ENCODE peak calls at places on chromosomes 7 and 10, in six cellular contexts. G is right cardiac atrium; I is lower lobe of right lung; B is MV-4-11; V is activated CD4-positive, alpha-beta T cell treated with anti-CD3 and anti-CD28 coated beads, Interleukin-2, amount 50 U/mL, for 48 hours; F is aorta. Z is an unnamed sample.

GRCh38 chr7:12701433-12701832 is 14.0 kb downstream of the ARL4A start:
- DNase-seq in G (no peak), I (no peak), B (no peak), V (no peak), F (no peak), Z (no peak)

GRCh38 chr7:42409296-42409695 is 172.3 kb upstream of the GLI3 start:
- DNase-seq in G (no peak), I (no peak), B (no peak), V (no peak), F (no peak), Z (no peak)

GRCh38 chr7:148483515-148483914 is 107.1 kb upstream of the C7orf33 start:
- DNase-seq in G (no peak), I (no peak), B (no peak), V (no peak), F (no peak), Z (no peak)

GRCh38 chr7:104156842-104157277 is 51.0 kb downstream of the ORC5 start:
- DNase-seq in G (no peak), I (no peak), B (peak), V (no peak), F (no peak), Z (no peak)

GRCh38 chr10:18158698-18159342 is 18.6 kb downstream of the CACNB2 start:
- DNase-seq in G (no peak), I (no peak), B (no peak), V (no peak), F (no peak), Z (no peak)

GRCh38 chr7:142587578-142588191 is 161.6 kb upstream of the PRSS1 start:
- DNase-seq in G (no peak), I (no peak), B (peak), V (no peak), F (no peak), Z (no peak)

GRCh38 chr7:27183682-27184341 is 1.2 kb downstream of the HOXA11 start:
- DNase-seq in G (peak), I (no peak), B (no peak), V (no peak), F (no peak), Z (no peak)

GRCh38 chr10:82150123-82150900 is 275.3 kb downstream of the NRG3 start:
- DNase-seq in G (peak), I (peak), B (no peak), V (no peak), F (peak), Z (no peak)

GRCh38 chr7:151304856-151305255 is 36.8 kb upstream of the NUB1 start:
- DNase-seq in G (no peak), I (no peak), B (no peak), V (no peak), F (no peak), Z (no peak)

GRCh38 chr7:111029574-111030357 is 61.2 kb upstream of the LRRN3 start:
- DNase-seq in G (no peak), I (no peak), B (peak), V (no peak), F (no peak), Z (no peak)

Z was measured in CD14-positive monocyte.